ENCODE peak calls at places on chromosome 1, in four cellular contexts. F is HEK293T, M is WTC11, R is HepG2. B is an unnamed sample.

GRCh38 chr1:46614604-46614984 is 2.0 kb downstream of the MOB3C start:
- DNase-seq in R (no peak), F (no peak), M (no peak), B (no peak)

GRCh38 chr1:32769524-32770220 is 47.5 kb downstream of the YARS1 start:
- DNase-seq in R (no peak), F (no peak), M (no peak), B (peak)

GRCh38 chr1:167666416-167666815 is 36.4 kb downstream of the RCSD1 start:
- DNase-seq in M (no peak), F (no peak), R (no peak), B (no peak)

GRCh38 chr1:46137901-46138300 is 5.5 kb upstream of the PIK3R3 start:
- DNase-seq in R (no peak), M (no peak), F (no peak), B (no peak)

GRCh38 chr1:159009287-159009686 is 420 bp upstream of the IFI16 start:
- DNase-seq in F (no peak), M (no peak), R (no peak), B (no peak)

GRCh38 chr1:182085726-182086125 is 24.2 kb upstream of the ZNF648 start:
- DNase-seq in F (no peak), R (no peak), M (no peak), B (no peak)

GRCh38 chr1:52098139-52098871 is 42.2 kb downstream of the BTF3L4 start:
- DNase-seq in M (no peak), R (peak), F (no peak), B (no peak)

GRCh38 chr1:211684331-211684730 is 8.9 kb upstream of the NEK2 start:
- DNase-seq in R (no peak), F (no peak), M (no peak), B (no peak)

GRCh38 chr1:171680339-171680738 is 27.9 kb upstream of the MYOC start:
- DNase-seq in R (no peak), F (no peak), M (no peak), B (no peak)

GRCh38 chr1:15825800-15826199 is 18.4 kb upstream of the UQCRHL start:
- DNase-seq in M (no peak), R (no peak), F (no peak), B (no peak)

GRCh38 chr1:41381691-41382530 is 20.7 kb downstream of the FOXO6 start:
- DNase-seq in M (peak), F (no peak), R (no peak), B (no peak)

GRCh38 chr1:41382531-41383090 is 21.4 kb downstream of the FOXO6 start:
- DNase-seq in R (no peak), F (no peak), M (peak), B (no peak)

GRCh38 chr1:41379741-41380130 is 18.5 kb downstream of the FOXO6 start:
- DNase-seq in F (no peak), M (no peak), R (no peak), B (no peak)

GRCh38 chr1:41380195-41380594 is 19.0 kb downstream of the FOXO6 start:
- DNase-seq in M (no peak), F (no peak), R (no peak), B (no peak)

DNA sequence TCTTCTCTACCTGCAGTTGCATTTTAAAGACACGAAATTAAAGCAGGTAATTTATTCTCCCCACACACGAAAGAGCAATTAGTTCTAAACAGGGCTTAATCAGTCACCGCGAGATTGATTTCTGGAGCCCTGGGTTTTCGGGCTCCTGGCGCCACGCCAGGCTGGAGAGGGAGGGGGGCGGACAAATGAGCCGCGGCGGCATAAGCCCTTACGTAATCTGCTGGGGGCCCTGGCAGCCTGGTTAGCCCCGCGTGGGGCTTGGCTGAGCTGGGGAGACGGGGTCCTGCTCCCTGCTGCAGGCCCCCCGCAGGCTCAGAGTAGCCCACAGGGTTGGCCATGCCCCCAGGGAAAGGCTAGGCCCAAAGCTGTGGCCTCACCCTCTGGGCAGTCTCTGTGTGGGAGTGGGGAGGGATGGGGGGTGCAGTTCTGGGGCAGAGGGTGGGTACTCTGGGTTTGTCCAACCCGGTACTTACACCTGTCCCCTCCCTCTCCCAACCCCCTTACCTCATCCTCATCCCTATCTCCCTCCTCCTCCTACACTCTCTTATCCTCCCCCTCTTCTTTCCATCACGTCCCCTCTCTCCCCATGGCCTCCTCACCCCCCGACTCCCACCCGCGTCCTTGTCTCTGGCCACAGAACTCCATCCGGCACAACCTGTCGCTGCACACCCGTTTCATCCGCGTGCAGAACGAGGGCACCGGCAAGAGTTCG is 19.9 kb downstream of the FOXO6 start:
- DNase-seq in M (no peak), R (no peak), F (peak), B (peak)
- TF ChIP-seq ELF4 in M (no peak), R (no peak), F (no peak), B (no peak)

DNA sequence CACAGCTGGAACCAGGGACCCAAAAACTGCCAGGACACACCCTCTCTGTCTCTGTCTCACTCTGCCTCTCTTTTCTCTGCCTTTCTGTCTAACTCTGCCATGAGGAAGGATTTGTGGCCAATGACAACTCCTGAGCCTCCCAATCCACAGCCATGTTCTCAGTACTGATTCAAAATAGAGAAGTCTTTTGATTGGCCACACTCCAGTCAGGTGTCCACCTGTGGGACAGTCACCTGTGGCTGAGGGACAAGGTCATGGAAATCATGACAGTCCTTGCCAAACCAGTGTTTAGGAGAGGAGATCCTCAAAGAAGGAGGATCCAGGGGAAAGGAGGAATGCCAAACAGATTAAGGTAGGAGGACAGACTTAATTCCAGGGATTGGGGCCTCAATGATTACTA is 15.8 kb downstream of the TINAGL1 start:
- DNase-seq in M (no peak), F (no peak), R (no peak), B (no peak)
- TF ChIP-seq ELF4 in M (no peak), F (no peak), R (no peak), B (no peak)

GRCh38 chr1:184034761-184035379 is 2.7 kb downstream of the COLGALT2 start:
- DNase-seq in R (peak), F (no peak), M (no peak), B (no peak)
- TF ChIP-seq ELF4 in R (no peak), F (no peak), M (no peak), B (no peak)

GRCh38 chr1:53956308-53957168 is 10.4 kb downstream of the LRRC42 start:
- DNase-seq in M (no peak), F (no peak), R (no peak), B (no peak)
- TF ChIP-seq ELF4 in M (no peak), F (no peak), R (no peak), B (no peak)

B was measured in K562.